ENCODE peak calls at places on chromosome 4, in nine cellular contexts. G, J, N, Q, B, S, F, H and E are unnamed samples.

GRCh38 chr4:26235500-26235899 is 85.3 kb upstream of the RBPJ start:
- DNase-seq in Q (no peak), F (no peak), B (no peak), H (no peak), G (no peak), J (no peak), S (peak; percentile 60), N (no peak), E (no peak)

GRCh38 chr4:10084651-10085320 is 31.8 kb downstream of the WDR1 start:
- DNase-seq in F (no peak), Q (peak; percentile 14), N (no peak), S (peak; percentile 5), G (no peak), H (no peak), J (no peak), B (no peak), E (peak; percentile 70)

GRCh38 chr4:151169223-151169622 is 69.8 kb downstream of the RPS3A start:
- DNase-seq in F (no peak), S (peak; percentile 62), B (no peak), N (no peak), Q (peak; percentile 90), H (no peak), G (no peak), J (no peak), E (no peak)

GRCh38 chr4:112514079-112514448 is 1.9 kb downstream of the NEUROG2 start:
- DNase-seq in F (no peak), B (no peak), N (no peak), G (no peak), H (peak; percentile 79), J (no peak), Q (peak; percentile 33), S (no peak), E (no peak)

GRCh38 chr4:168502886-168503285 is 6.0 kb downstream of the PALLD start:
- DNase-seq in G (no peak), H (no peak), S (no peak), F (no peak), Q (no peak), J (no peak), N (no peak), B (no peak), E (no peak)

GRCh38 chr4:78560296-78560963 is 8.9 kb downstream of the ANXA3 start:
- DNase-seq in S (no peak), B (peak; percentile 31), N (no peak), G (peak; percentile 88), Q (no peak), H (no peak), F (no peak), J (no peak), E (no peak)

GRCh38 chr4:52982246-52982950 is 120.3 kb downstream of the RASL11B start:
- DNase-seq in H (peak; percentile 66), J (no peak), F (no peak), B (peak; percentile 31), S (no peak), G (peak; percentile 28), N (no peak), Q (peak; percentile 51), E (no peak)

GRCh38 chr4:54695359-54696149 is 37.8 kb downstream of the KIT start:
- DNase-seq in J (no peak), S (no peak), B (no peak), N (no peak), G (no peak), H (no peak), Q (no peak), F (no peak), E (no peak)

GRCh38 chr4:73729534-73730165 is 10.7 kb upstream of the CXCL8 start:
- DNase-seq in F (no peak), G (peak; percentile 54), H (peak; percentile 84), B (peak; percentile 74), J (no peak), Q (peak; percentile 28), S (peak; percentile 67), N (peak; percentile 62), E (no peak)

GRCh38 chr4:176309772-176310171 is 10.0 kb upstream of the SPCS3 start:
- DNase-seq in H (no peak), S (no peak), Q (no peak), B (no peak), G (no peak), J (no peak), F (no peak), N (no peak), E (no peak)

GRCh38 chr4:154205471-154205870 is 286.1 kb downstream of the DCHS2 start:
- DNase-seq in F (no peak), N (no peak), J (no peak), B (peak; percentile 58), Q (no peak), G (no peak), H (no peak), S (no peak), E (no peak)

GRCh38 chr4:48557478-48557877 is 67.4 kb downstream of the ZAR1 start:
- DNase-seq in J (no peak), G (no peak), Q (peak; percentile 19), B (peak; percentile 15), N (no peak), S (no peak), H (peak; percentile 43), F (no peak), E (no peak)

GRCh38 chr4:3123201-3123671 is 48.8 kb downstream of the HTT start:
- DNase-seq in N (no peak), S (no peak), J (no peak), B (no peak), G (no peak), H (no peak), Q (no peak), F (no peak), E (no peak)

GRCh38 chr4:108103096-108103495 is 65.6 kb downstream of the LEF1 start:
- DNase-seq in G (no peak), F (no peak), Q (no peak), S (no peak), J (no peak), B (no peak), N (no peak), H (no peak), E (no peak)

GRCh38 chr4:138438608-138439007 is 196.5 kb upstream of the SLC7A11 start:
- DNase-seq in G (no peak), Q (no peak), J (no peak), N (no peak), F (no peak), S (no peak), B (peak; percentile 68), H (no peak), E (no peak)

GRCh38 chr4:116639070-116639577 is 446.3 kb downstream of the TRAM1L1 start:
- DNase-seq in B (no peak), J (no peak), H (no peak), G (no peak), Q (peak; percentile 7), N (no peak), S (no peak), F (no peak), E (no peak)

GRCh38 chr4:8171941-8172924 is 13.6 kb upstream of the ABLIM2 start:
- DNase-seq in B (no peak), J (no peak), Q (no peak), G (no peak), N (no peak), S (no peak), H (no peak), F (peak; percentile 24), E (peak; percentile 91)

DNA sequence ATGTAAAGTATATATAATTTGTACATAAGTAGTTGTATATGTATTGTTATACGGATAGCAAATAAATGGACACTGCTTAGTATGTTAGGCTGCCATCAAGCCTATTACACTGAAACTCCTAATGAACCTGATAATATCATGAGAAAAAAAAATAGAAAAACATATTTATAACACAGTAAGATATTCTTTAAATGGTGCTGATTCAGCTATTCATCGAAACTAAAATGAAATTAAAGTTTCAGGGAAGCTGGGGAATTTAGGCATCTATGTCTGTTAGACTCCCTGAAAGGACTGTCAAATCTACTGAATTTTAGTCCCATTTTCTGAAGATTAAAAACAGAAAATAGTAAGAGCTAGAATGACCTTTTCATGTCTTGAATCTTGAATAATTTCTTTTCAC is 647.1 kb upstream of the PABPC4L start:
- DNase-seq in B (no peak), H (no peak), N (no peak), G (no peak), S (no peak), J (no peak), Q (no peak), F (no peak), E (no peak)
- H3K4me3 ChIP-seq in B (no peak overlapping the region), H (no peak overlapping the region), N (no peak overlapping the region), G (no peak overlapping the region), S (no peak overlapping the region), J (no peak overlapping the region), Q (no peak overlapping the region), F (no peak overlapping the region), E (no peak overlapping the region)

DNA sequence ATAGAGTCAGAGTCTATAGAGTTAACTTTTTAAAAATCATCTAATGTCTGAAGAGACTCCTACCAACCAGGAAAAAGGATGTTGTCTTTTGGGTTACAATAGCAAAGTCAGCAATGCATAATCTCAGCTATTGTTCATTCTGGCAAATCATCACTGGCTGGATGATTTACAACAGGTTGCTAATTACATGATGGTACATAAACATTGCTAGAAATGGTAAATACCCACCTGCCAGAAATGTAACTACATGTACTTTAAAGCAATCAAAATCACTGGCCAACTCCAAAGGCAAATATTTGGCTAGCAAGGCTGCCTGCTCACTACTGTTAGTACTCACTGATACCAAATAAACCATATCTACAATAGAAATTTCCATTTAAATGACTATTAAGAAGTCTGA is 91.1 kb downstream of the PPP3CA start:
- DNase-seq in H (no peak), F (no peak), J (no peak), N (peak; percentile 55), S (no peak), G (no peak), B (no peak), Q (no peak), E (no peak)
- TF ChIP-seq POLR2AphosphoS5 in H (no peak), F (no peak), J (no peak), N (peak; percentile 70), S (peak; percentile 29), G (no peak), B (no peak), Q (no peak), E (no peak)

DNA sequence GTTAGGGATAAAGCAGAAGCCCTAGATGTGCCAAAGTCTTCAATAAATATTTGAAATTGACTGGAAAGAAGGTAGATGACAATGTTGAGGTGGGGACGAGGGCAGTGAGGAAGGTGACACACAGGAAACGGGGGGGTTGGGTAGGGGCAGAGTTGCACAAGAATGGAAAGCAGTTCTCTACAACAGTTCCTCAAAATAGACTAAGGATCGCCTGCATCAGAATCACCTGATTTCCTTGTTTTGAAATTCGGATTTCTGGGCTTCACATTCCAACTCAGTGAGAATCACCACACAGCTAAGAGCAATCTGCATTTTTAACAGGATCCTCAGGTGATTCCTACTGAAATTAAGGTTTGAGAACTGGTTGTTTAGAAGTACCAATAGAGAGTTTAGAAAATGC is 70.6 kb downstream of the ARFIP1 start:
- DNase-seq in F (peak; percentile 25), J (no peak), H (peak; percentile 86), Q (no peak), G (no peak), S (no peak), B (peak; percentile 1), N (no peak), E (no peak)
- H3K4me3 ChIP-seq in F (peak overlapping the region; percentile 10), J (no peak overlapping the region), H (peak overlapping the region; percentile 19), Q (no peak overlapping the region), G (no peak overlapping the region), S (no peak overlapping the region), B (no peak overlapping the region), N (no peak overlapping the region), E (no peak overlapping the region)

GRCh38 chr4:142358656-142359055 is 487.4 kb downstream of the INPP4B start:
- DNase-seq in S (no peak), H (peak; percentile 15), J (no peak), F (no peak), N (no peak), Q (no peak), G (no peak), B (no peak), E (no peak)
- TF ChIP-seq POLR2AphosphoS5 in S (no peak), H (no peak), J (no peak), F (no peak), N (no peak), Q (no peak), G (no peak), B (no peak), E (no peak)

GRCh38 chr4:159105761-159106243 is 2.9 kb downstream of the RAPGEF2 start:
- DNase-seq in G (no peak), Q (no peak), S (no peak), H (peak; percentile 21), B (peak; percentile 59), F (peak; percentile 57), N (no peak), J (no peak), E (no peak)
- H3K4me3 ChIP-seq in G (no peak overlapping the region), Q (peak overlapping the region; percentile 96), S (no peak overlapping the region), H (peak overlapping the region; percentile 66), B (peak overlapping the region; percentile 93), F (peak overlapping the region; percentile 71), N (peak overlapping the region; percentile 93), J (peak overlapping the region; percentile 97), E (peak overlapping the region; percentile 87)